ENCODE peak calls at places on chromosome 10, in four cellular contexts. N, Z, V and P are unnamed samples.

GRCh38 chr10:63922714-63923317 is 401.6 kb downstream of the REEP3 start:
- DNase-seq in N (peak), Z (no peak), V (no peak), P (no peak)

GRCh38 chr10:71589617-71590551 is 129.7 kb downstream of the C10orf105 start:
- DNase-seq in N (peak), Z (no peak), V (no peak), P (no peak)

GRCh38 chr10:72344932-72345331 is 9.8 kb downstream of the DNAJB12 start:
- DNase-seq in N (no peak), Z (no peak), V (no peak), P (no peak)

GRCh38 chr10:127193125-127193524 is 3.3 kb downstream of the INSYN2A start:
- DNase-seq in N (no peak), Z (no peak), V (no peak), P (no peak)

GRCh38 chr10:103894454-103894853 is 23.5 kb downstream of the STN1 start:
- DNase-seq in N (no peak), Z (no peak), V (no peak), P (no peak)

GRCh38 chr10:72037811-72038210 is 50.5 kb downstream of the SPOCK2 start:
- DNase-seq in N (no peak), Z (no peak), V (no peak), P (no peak)

GRCh38 chr10:95260397-95260881 is 30.4 kb downstream of the PDLIM1 start:
- DNase-seq in N (peak), Z (no peak), V (peak), P (no peak)

GRCh38 chr10:119080521-119081259 is at the start of gene EIF3A:
- DNase-seq in N (peak), Z (peak), V (peak), P (peak)

GRCh38 chr10:72550239-72550638 is 75.6 kb downstream of the MICU1 start:
- DNase-seq in N (no peak), Z (no peak), V (no peak), P (no peak)

GRCh38 chr10:70935125-70935625 is 46.8 kb upstream of the PCBD1 start:
- DNase-seq in N (no peak), Z (no peak), V (no peak), P (no peak)

GRCh38 chr10:81866753-81867152 is 8.2 kb upstream of the NRG3 start:
- DNase-seq in N (no peak), Z (no peak), V (no peak), P (no peak)
- TF ChIP-seq ZNF274 in N (no peak), Z (no peak), V (no peak), P (no peak)

GRCh38 chr10:96501985-96502384 is 11.7 kb downstream of the TLL2 start:
- DNase-seq in N (peak), Z (no peak), V (no peak), P (peak)
- TF ChIP-seq FOSL1 in N (no peak), Z (no peak), V (peak), P (peak)

DNA sequence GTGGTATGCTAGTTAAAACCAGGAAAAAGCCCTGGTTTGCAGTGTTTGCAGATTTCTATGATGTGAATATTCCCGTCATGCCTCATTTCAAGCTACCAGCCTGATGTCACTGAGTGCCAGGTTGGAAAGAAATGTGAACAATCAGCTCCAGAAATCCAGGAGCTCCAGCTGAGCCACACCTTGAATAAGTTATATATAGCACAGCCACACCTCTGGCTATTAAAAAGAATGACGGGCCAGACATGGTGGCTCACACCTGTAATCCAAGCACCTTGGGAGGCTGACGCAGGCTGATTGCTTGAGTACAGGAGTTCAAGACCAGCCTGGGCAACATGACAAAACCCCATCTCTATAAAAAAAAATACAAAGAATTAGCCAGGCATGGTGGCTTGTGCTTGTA is 18.7 kb upstream of the SLF2 start:
- DNase-seq in N (no peak), Z (no peak), V (no peak), P (peak)
- TF ChIP-seq YY1 in N (no peak), Z (no peak), V (no peak), P (peak)

DNA sequence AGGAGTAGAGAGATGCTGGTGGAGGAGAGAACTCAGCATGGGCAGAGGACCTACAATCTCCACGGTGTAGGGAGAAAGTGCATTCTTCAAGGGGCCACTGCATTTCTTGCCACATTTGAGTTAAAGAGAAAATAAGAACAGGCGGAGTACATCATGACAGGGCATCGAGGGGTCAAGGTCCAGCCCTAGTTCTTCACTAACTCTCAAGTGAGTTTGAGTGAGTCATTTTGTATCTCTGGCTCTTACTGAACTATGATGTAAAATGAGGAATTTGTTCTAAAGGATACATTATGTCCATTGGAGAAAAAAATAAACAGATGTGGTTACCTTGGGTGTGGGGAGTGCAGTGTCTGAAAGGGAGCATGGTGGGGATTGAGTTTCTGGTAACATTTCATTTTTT is 182.9 kb downstream of the XPNPEP1 start:
- DNase-seq in N (no peak), Z (no peak), V (no peak), P (no peak)
- TF ChIP-seq ZNF274 in N (no peak), Z (no peak), V (no peak), P (no peak)

GRCh38 chr10:30172096-30172495 is 112.7 kb upstream of the JCAD start:
- DNase-seq in N (no peak), Z (no peak), V (no peak), P (no peak)

GRCh38 chr10:30176776-30177533 is 117.6 kb upstream of the JCAD start:
- DNase-seq in N (no peak), Z (no peak), V (no peak), P (no peak)

GRCh38 chr10:30172663-30173062 is 113.3 kb upstream of the JCAD start:
- DNase-seq in N (no peak), Z (no peak), V (no peak), P (no peak)

GRCh38 chr10:30178565-30178964 is 119.2 kb upstream of the JCAD start:
- DNase-seq in N (no peak), Z (no peak), V (no peak), P (no peak)

GRCh38 chr10:30176182-30176581 is 116.8 kb upstream of the JCAD start:
- DNase-seq in N (no peak), Z (no peak), V (no peak), P (no peak)
- TF ChIP-seq FOSL1 in N (no peak), Z (no peak), V (no peak), P (no peak)